ENCODE peak calls at places on chromosomes 7 and 10, in ten cellular contexts. A, N, F, Q, S, T, K, O, J and E are unnamed samples. For H3K4me1, the result is how much of the 10 kb centered on the place peaks cover.

GRCh38 chr10:48456808-48457761 is 147.8 kb downstream of the ARHGAP22 start:
- DNase-seq in Q (peak), S (peak), T (no peak), N (no peak), J (no peak), O (no peak), A (peak), K (peak), F (peak), E (peak)

GRCh38 chr7:95420996-95421846 is 13.6 kb downstream of the PON2 start:
- DNase-seq in O (peak), F (no peak), S (no peak), T (no peak), A (no peak), J (peak), N (no peak), K (no peak), Q (no peak), E (no peak)

GRCh38 chr7:154177584-154177983 is 125.4 kb downstream of the DPP6 start:
- DNase-seq in J (no peak), T (no peak), N (no peak), S (no peak), F (no peak), Q (no peak), K (no peak), O (no peak), A (no peak), E (no peak)

GRCh38 chr10:30435068-30435422 is 1.1 kb downstream of the MAP3K8 start:
- DNase-seq in T (no peak), F (peak), A (no peak), O (peak), N (no peak), J (no peak), K (no peak), Q (peak), S (no peak), E (peak)

GRCh38 chr7:107020400-107020799 is 24.1 kb upstream of the PRKAR2B start:
- DNase-seq in A (no peak), J (no peak), S (no peak), N (peak), F (no peak), O (no peak), Q (no peak), T (no peak), K (no peak), E (no peak)

GRCh38 chr10:66639351-66639750 is 286.5 kb upstream of the LRRTM3 start:
- DNase-seq in Q (no peak), F (no peak), A (no peak), N (no peak), O (peak), T (no peak), J (no peak), S (no peak), K (no peak), E (no peak)

GRCh38 chr7:79820387-79820786 is 314.2 kb upstream of the GNAI1 start:
- DNase-seq in F (no peak), N (no peak), J (no peak), K (peak), T (no peak), O (peak), A (peak), S (no peak), Q (peak), E (no peak)

GRCh38 chr7:92595281-92595680 is 5.1 kb upstream of the FAM133B start:
- DNase-seq in Q (no peak), K (no peak), N (no peak), A (no peak), T (no peak), J (peak), O (no peak), S (no peak), F (no peak), E (no peak)

GRCh38 chr7:155796381-155797261 is 15.6 kb downstream of the SHH start:
- DNase-seq in N (no peak), Q (no peak), S (no peak), T (no peak), J (no peak), A (peak), O (no peak), K (peak), F (peak), E (peak)

GRCh38 chr7:100080895-100081534 is 508 bp downstream of the ZNF3 start:
- DNase-seq in Q (no peak), S (no peak), A (no peak), N (no peak), F (peak), T (no peak), O (peak), K (no peak), J (no peak), E (no peak)

GRCh38 chr10:103476046-103476768 is 2.8 kb downstream of the CALHM3 start:
- DNase-seq in A (no peak), S (no peak), T (no peak), K (peak), O (peak), J (no peak), F (peak), N (no peak), Q (no peak), E (no peak)

GRCh38 chr10:86650151-86650550 is 4.2 kb upstream of the OPN4 start:
- DNase-seq in K (peak), Q (peak), T (peak), N (no peak), A (peak), J (no peak), S (no peak), O (no peak), F (no peak), E (no peak)

GRCh38 chr10:26550774-26551526 is 112.8 kb downstream of the APBB1IP start:
- DNase-seq in A (no peak), O (no peak), S (no peak), J (no peak), F (peak), N (no peak), K (no peak), T (no peak), Q (no peak), E (no peak)

GRCh38 chr10:29841724-29842649 is 207.2 kb upstream of the SVIL start:
- DNase-seq in S (no peak), J (peak), K (peak), Q (peak), A (peak), O (peak), F (peak), T (peak), N (no peak), E (peak)

GRCh38 chr10:72418679-72419078 is 64.0 kb upstream of the DNAJB12 start:
- DNase-seq in T (no peak), Q (no peak), O (no peak), K (no peak), F (no peak), A (no peak), N (no peak), S (no peak), J (no peak), E (no peak)

GRCh38 chr10:88642991-88643390 is 21.3 kb upstream of the LIPF start:
- DNase-seq in N (no peak), T (no peak), K (no peak), J (peak), S (no peak), A (no peak), O (peak), F (no peak), Q (no peak), E (no peak)

GRCh38 chr10:119849944-119850343 is 22.7 kb downstream of the MCMBP start:
- DNase-seq in O (no peak), N (no peak), Q (no peak), J (no peak), S (no peak), A (no peak), T (no peak), K (no peak), F (no peak), E (no peak)

GRCh38 chr10:113027574-113028392 is 77.7 kb downstream of the TCF7L2 start:
- DNase-seq in Q (peak), T (no peak), J (no peak), S (no peak), A (no peak), O (peak), K (no peak), F (peak), N (no peak), E (no peak)

GRCh38 chr10:123721441-123722049 is 55.4 kb downstream of the GPR26 start:
- DNase-seq in O (no peak), Q (no peak), N (no peak), S (no peak), F (no peak), T (no peak), K (no peak), A (no peak), J (no peak), E (no peak)

GRCh38 chr10:84039957-84040356 is 99.4 kb upstream of the GHITM start:
- DNase-seq in N (no peak), F (no peak), T (no peak), S (no peak), Q (no peak), O (no peak), A (no peak), K (no peak), J (no peak), E (no peak)

GRCh38 chr7:81664304-81664703 is 105.5 kb downstream of the HGF start:
- DNase-seq in A (no peak), K (no peak), F (no peak), T (no peak), O (no peak), J (no peak), Q (no peak), S (no peak), N (no peak), E (no peak)

GRCh38 chr7:138008588-138009349 is 6.9 kb upstream of the CREB3L2 start:
- DNase-seq in F (peak), S (no peak), T (peak), A (no peak), Q (no peak), O (peak), J (peak), K (no peak), N (no peak), E (no peak)

GRCh38 chr10:14736600-14737081 is 38.1 kb downstream of the FAM107B start:
- DNase-seq in O (peak), Q (peak), F (peak), A (no peak), S (no peak), T (no peak), J (no peak), K (no peak), N (peak), E (no peak)

GRCh38 chr10:123935680-123936079 is 44.1 kb upstream of the CPXM2 start:
- DNase-seq in Q (no peak), S (no peak), K (no peak), O (no peak), N (no peak), A (no peak), F (no peak), J (no peak), T (no peak), E (no peak)

GRCh38 chr7:35839860-35840854 is 39.3 kb downstream of the SEPTIN7 start:
- DNase-seq in J (peak), F (no peak), Q (no peak), A (no peak), S (no peak), O (peak), N (no peak), T (no peak), K (no peak), E (no peak)

GRCh38 chr10:75238182-75239180 is 2.7 kb upstream of the COMTD1 start:
- DNase-seq in O (no peak), F (peak), T (no peak), A (peak), N (no peak), K (no peak), Q (peak), S (peak), J (peak), E (peak)

GRCh38 chr7:77903597-77903996 is 105.0 kb downstream of the PHTF2 start:
- DNase-seq in O (no peak), J (no peak), A (no peak), T (no peak), S (no peak), F (peak), K (no peak), Q (no peak), N (no peak), E (no peak)

GRCh38 chr7:1912472-1913289 is 242.6 kb downstream of the ELFN1 start:
- DNase-seq in N (no peak), S (no peak), Q (no peak), O (peak), K (peak), F (no peak), T (no peak), A (no peak), J (no peak), E (no peak)

GRCh38 chr10:80515511-80515910 is 22.2 kb upstream of the SH2D4B start:
- DNase-seq in A (no peak), N (no peak), S (no peak), O (no peak), J (no peak), F (no peak), Q (peak), T (no peak), K (peak), E (no peak)

GRCh38 chr10:113099431-113100298 is 149.6 kb downstream of the TCF7L2 start:
- DNase-seq in O (peak), K (no peak), F (peak), Q (no peak), N (no peak), T (no peak), J (no peak), S (no peak), A (no peak), E (no peak)

GRCh38 chr7:135708041-135708440 is 19.9 kb downstream of the SLC13A4 start:
- DNase-seq in N (no peak), K (no peak), F (peak), A (no peak), S (no peak), T (no peak), J (no peak), Q (no peak), O (no peak), E (no peak)

GRCh38 chr7:128152721-128153120 is 88.4 kb upstream of the LEP start:
- DNase-seq in Q (no peak), O (no peak), T (peak), N (no peak), K (no peak), J (no peak), S (no peak), A (no peak), F (peak), E (no peak)

GRCh38 chr7:71710442-71710841 is 578.5 kb downstream of the GALNT17 start:
- DNase-seq in J (no peak), F (no peak), T (no peak), N (no peak), O (no peak), Q (no peak), A (no peak), K (no peak), S (no peak), E (no peak)

GRCh38 chr10:70162892-70163201 is 7.5 kb downstream of the SAR1A start:
- DNase-seq in F (no peak), A (no peak), K (no peak), Q (no peak), O (no peak), N (no peak), T (no peak), S (no peak), J (no peak), E (no peak)

GRCh38 chr10:70164179-70164578 is 6.1 kb downstream of the SAR1A start:
- DNase-seq in Q (no peak), J (no peak), F (no peak), T (no peak), O (no peak), N (no peak), K (no peak), A (no peak), S (no peak), E (no peak)

GRCh38 chr10:70160798-70161197 is 9.5 kb downstream of the SAR1A start:
- DNase-seq in K (no peak), Q (no peak), O (no peak), T (no peak), F (no peak), J (no peak), A (no peak), S (no peak), N (no peak), E (no peak)

GRCh38 chr10:70163448-70163847 is 6.9 kb downstream of the SAR1A start:
- DNase-seq in K (no peak), J (no peak), Q (no peak), A (no peak), N (no peak), O (no peak), S (no peak), T (no peak), F (no peak), E (no peak)

GRCh38 chr10:70162157-70162891 is 8.0 kb downstream of the SAR1A start:
- DNase-seq in A (no peak), O (peak), T (no peak), Q (no peak), J (no peak), K (no peak), N (no peak), F (no peak), S (no peak), E (no peak)
- H3K4me1 ChIP-seq in A (under half), O (under half), T (under half), Q (under half), J (under half), K (under half), N (under half), F (under half), S (under half), E (under half)

DNA sequence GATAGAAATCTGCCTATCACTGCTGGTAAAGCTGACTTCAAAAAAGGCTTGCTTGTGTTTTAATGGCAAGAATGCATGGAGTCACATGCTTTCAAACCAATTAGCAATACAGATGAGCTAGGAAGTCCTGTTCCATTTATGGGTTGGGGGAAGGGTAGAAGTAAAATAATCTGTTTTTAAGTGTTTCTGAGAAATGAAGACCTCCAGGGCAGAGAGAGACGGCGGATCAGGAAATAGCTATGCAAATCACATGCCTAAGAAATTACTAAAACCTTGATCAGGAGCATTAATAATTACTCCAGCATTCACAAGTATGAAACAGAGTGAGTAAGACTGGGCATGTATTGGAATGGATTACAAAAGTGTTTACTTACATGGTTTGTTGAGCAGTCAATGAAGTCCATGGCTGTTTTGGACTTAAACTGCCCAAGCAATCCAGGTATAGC is 142.0 kb downstream of the ARID5B start:
- DNase-seq in N (no peak), K (no peak), J (no peak), A (no peak), T (no peak), S (no peak), O (peak), F (no peak), Q (no peak), E (no peak)
- H3K4me1 ChIP-seq in N (under half), K (under half), J (under half), A (half or more), T (half or more), S (half or more), O (half or more), F (under half), Q (under half), E (half or more)

GRCh38 chr10:329361-330099 is 194.3 kb downstream of the ZMYND11 start:
- DNase-seq in O (peak), K (peak), F (peak), S (peak), A (peak), N (peak), T (peak), Q (peak), J (peak), E (peak)

GRCh38 chr10:325282-325681 is 190.0 kb downstream of the ZMYND11 start:
- DNase-seq in A (no peak), N (no peak), O (no peak), K (no peak), S (no peak), Q (no peak), J (no peak), F (no peak), T (no peak), E (peak)

GRCh38 chr10:326350-326749 is 191.1 kb downstream of the ZMYND11 start:
- DNase-seq in A (no peak), T (no peak), K (no peak), F (no peak), S (no peak), O (no peak), N (no peak), Q (no peak), J (no peak), E (no peak)

GRCh38 chr10:326894-327635 is 191.8 kb downstream of the ZMYND11 start:
- DNase-seq in S (no peak), F (no peak), Q (no peak), A (no peak), O (no peak), J (no peak), T (no peak), K (no peak), N (no peak), E (peak)

DNA sequence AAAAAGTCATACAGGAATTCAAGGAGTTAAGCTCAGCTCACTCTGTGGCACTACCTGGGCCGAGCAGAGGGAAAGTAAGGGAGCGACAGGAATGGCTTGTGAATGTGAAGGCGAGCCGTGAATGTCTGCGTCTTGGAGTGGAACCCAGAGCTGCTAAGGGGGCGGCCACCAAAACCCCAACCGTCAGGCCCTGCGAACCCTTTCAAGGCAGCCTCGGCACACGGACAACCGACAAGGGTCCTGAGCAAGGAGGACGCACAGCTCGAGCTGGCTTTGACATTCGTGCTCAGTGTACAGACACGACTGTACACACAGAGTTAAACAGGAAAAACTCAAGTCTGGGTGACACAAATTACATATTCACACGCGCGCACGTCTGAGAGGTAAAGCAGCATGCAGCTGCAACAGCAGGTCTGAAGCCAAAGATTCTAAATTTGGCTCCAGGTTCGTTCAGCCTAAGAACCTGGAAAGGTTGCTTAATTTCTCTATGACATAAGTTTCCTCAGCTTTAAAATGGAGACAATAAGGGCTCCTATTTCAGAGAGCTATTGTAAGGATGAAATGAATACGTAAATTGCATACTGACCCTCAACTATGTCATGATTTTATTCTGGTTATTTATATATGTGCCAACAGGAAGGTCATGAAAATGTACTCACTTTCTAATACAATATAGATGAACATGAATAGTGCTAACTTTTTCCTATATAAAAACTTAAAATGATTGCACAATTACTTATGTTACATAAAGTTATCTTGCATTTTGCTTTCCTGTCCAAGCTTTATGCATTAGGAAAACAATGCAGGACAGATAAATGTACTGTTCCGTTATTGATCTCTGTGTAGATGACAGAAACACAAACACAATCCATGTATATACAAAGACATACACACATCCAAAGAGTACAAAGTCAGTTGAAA is 192.9 kb downstream of the ZMYND11 start:
- DNase-seq in Q (no peak), N (no peak), T (no peak), S (no peak), J (no peak), K (no peak), A (no peak), F (no peak), O (peak), E (peak)
- H3K4me1 ChIP-seq in Q (under half), N (under half), T (under half), S (under half), J (under half), K (under half), A (under half), F (under half), O (under half), E (under half)

GRCh38 chr10:69443354-69443753 is 7.9 kb upstream of the TSPAN15 start:
- DNase-seq in N (no peak), J (no peak), F (no peak), A (no peak), T (no peak), K (no peak), Q (no peak), O (no peak), S (no peak), E (peak)
- H3K4me1 ChIP-seq in N (under half), J (half or more), F (under half), A (under half), T (under half), K (under half), Q (under half), O (under half), S (under half), E (under half)

GRCh38 chr7:50665403-50666123 is 100.4 kb upstream of the DDC start:
- DNase-seq in T (no peak), N (no peak), A (no peak), S (no peak), Q (peak), O (no peak), F (no peak), J (no peak), K (peak), E (no peak)
- H3K4me1 ChIP-seq in T (half or more), N (half or more), A (under half), S (under half), Q (under half), O (under half), F (under half), J (under half), K (under half), E (half or more)

DNA sequence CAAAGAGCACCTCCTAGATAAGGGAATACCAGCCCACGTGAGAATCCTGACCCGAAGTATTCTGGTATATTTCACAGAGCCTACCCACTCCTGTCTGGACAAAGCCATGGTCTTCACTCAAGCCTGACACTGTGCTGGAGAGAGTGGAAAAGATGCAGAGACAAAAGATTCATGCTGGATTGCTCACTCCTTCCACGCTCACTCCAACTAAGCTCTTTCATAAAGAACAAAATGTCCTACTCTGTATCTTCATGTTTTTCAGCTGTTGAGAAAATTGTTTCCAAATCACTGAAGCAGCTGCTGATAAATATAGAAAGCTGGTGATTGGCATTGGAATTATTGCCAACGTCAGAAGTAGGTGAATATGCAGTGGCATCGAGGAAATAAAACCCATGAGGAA is 106.0 kb downstream of the ABLIM1 start:
- DNase-seq in K (no peak), Q (no peak), N (no peak), S (no peak), O (no peak), J (no peak), F (no peak), A (no peak), T (no peak), E (no peak)
- H3K4me1 ChIP-seq in K (under half), Q (under half), N (half or more), S (under half), O (under half), J (under half), F (under half), A (under half), T (half or more), E (under half)